ENCODE peak calls at places on chromosomes 1 and 21, in seven cellular contexts. X, F, R, L, K, U and J are unnamed samples.

GRCh38 chr1:115832651-115833050 is 8.3 kb downstream of the NHLH2 start:
- DNase-seq in L (no peak), X (no peak), K (no peak), F (no peak), U (no peak), R (no peak), J (no peak)

GRCh38 chr1:68233202-68233601 is 879 bp upstream of the WLS start:
- DNase-seq in L (no peak), K (no peak), R (no peak), X (no peak), U (no peak), F (no peak), J (no peak)

GRCh38 chr1:93817819-93818569 is 61.0 kb downstream of the DNTTIP2 start:
- DNase-seq in F (no peak), R (no peak), K (no peak), X (no peak), L (peak; percentile 10), U (no peak), J (peak; percentile 39)

GRCh38 chr1:88608139-88608943 is 75.7 kb upstream of the PKN2 start:
- DNase-seq in U (no peak), R (no peak), K (no peak), L (peak; percentile 13), F (no peak), X (no peak), J (no peak)

GRCh38 chr1:105436589-105437259 is 1619.8 kb upstream of the PRMT6 start:
- DNase-seq in X (no peak), F (no peak), R (no peak), K (no peak), U (no peak), L (no peak), J (peak; percentile 45)

GRCh38 chr1:100627018-100627716 is 89.2 kb downstream of the GPR88 start:
- DNase-seq in X (no peak), K (no peak), F (no peak), U (no peak), L (peak; percentile 33), R (no peak), J (no peak)

GRCh38 chr1:9422921-9423505 is 116.3 kb upstream of the SLC25A33 start:
- DNase-seq in X (no peak), R (no peak), U (no peak), K (no peak), L (no peak), F (no peak), J (no peak)

GRCh38 chr1:81187636-81188035 is 613.1 kb upstream of the ADGRL2 start:
- DNase-seq in R (no peak), K (no peak), F (no peak), L (no peak), U (no peak), X (no peak), J (no peak)

GRCh38 chr1:20494609-20495311 is 8.8 kb upstream of the CAMK2N1 start:
- DNase-seq in F (no peak), U (no peak), K (no peak), L (no peak), X (no peak), R (no peak), J (peak; percentile 44)

GRCh38 chr21:31078796-31079195 is 40.5 kb upstream of the KRTAP19-8 start:
- DNase-seq in L (no peak), R (no peak), X (no peak), U (no peak), F (no peak), K (no peak), J (no peak)

GRCh38 chr1:111538343-111539035 is 35.1 kb upstream of the ADORA3 start:
- DNase-seq in K (no peak), X (no peak), L (no peak), F (no peak), R (no peak), U (peak; percentile 47), J (no peak)

GRCh38 chr1:1615256-1616044 is at the start of gene MIB2:
- DNase-seq in R (peak; percentile 95), U (peak; percentile 97), K (peak; percentile 98), F (peak; percentile 96), L (peak; percentile 97), X (peak; percentile 97), J (peak; percentile 98)

GRCh38 chr1:182268659-182269058 is 122.9 kb downstream of the GLUL start:
- DNase-seq in F (no peak), L (peak; percentile 66), R (no peak), X (no peak), K (no peak), U (no peak), J (no peak)

GRCh38 chr1:206479164-206480125 is 9.2 kb downstream of the IKBKE start:
- DNase-seq in K (peak; percentile 74), F (peak; percentile 77), L (peak; percentile 65), U (peak; percentile 69), X (peak; percentile 42), R (peak; percentile 56), J (no peak)

GRCh38 chr1:58884706-58885661 is 101.1 kb upstream of the JUN start:
- DNase-seq in R (peak; percentile 38), K (no peak), U (peak; percentile 90), X (peak; percentile 92), L (peak; percentile 38), F (peak; percentile 86), J (no peak)

GRCh38 chr1:212607206-212607923 is 1.2 kb upstream of the ATF3 start:
- DNase-seq in R (peak; percentile 25), U (peak; percentile 63), F (peak; percentile 65), K (peak; percentile 55), X (peak; percentile 81), L (no peak), J (peak; percentile 83)

GRCh38 chr1:202161151-202162048 is 998 bp upstream of the PTPN7 start:
- DNase-seq in K (no peak), X (no peak), L (peak; percentile 63), F (no peak), U (no peak), R (no peak), J (no peak)

GRCh38 chr1:171141336-171142051 is 43.6 kb upstream of the FMO2 start:
- DNase-seq in L (no peak), U (no peak), K (peak; percentile 65), F (no peak), R (peak; percentile 45), X (no peak), J (peak; percentile 48)

GRCh38 chr1:1123581-1124507 is 8.0 kb upstream of the C1orf159 start:
- DNase-seq in L (peak; percentile 43), X (no peak), F (no peak), U (no peak), R (no peak), K (no peak), J (peak; percentile 25)

GRCh38 chr21:35882791-35883240 is 177.5 kb downstream of the SETD4 start:
- DNase-seq in K (no peak), L (no peak), X (peak; percentile 33), U (no peak), F (peak; percentile 20), R (no peak), J (no peak)

GRCh38 chr1:240947438-240948224 is 335.7 kb upstream of the GREM2 start:
- DNase-seq in X (no peak), U (no peak), F (no peak), R (no peak), L (no peak), K (no peak), J (no peak)

GRCh38 chr1:223035724-223036478 is 107.1 kb downstream of the TLR5 start:
- DNase-seq in K (no peak), R (no peak), X (no peak), F (no peak), L (no peak), U (no peak), J (no peak)

GRCh38 chr1:151988405-151988851 is 5.2 kb downstream of the S100A10 start:
- DNase-seq in F (no peak), K (no peak), R (no peak), X (no peak), U (peak; percentile 53), L (no peak), J (no peak)

GRCh38 chr1:151990856-151991198 is 2.8 kb downstream of the S100A10 start:
- DNase-seq in F (peak; percentile 40), L (no peak), K (peak; percentile 41), U (peak; percentile 87), X (no peak), R (no peak), J (no peak)

GRCh38 chr1:151991663-151992344 is 1.9 kb downstream of the S100A10 start:
- DNase-seq in X (no peak), K (no peak), U (no peak), L (no peak), R (no peak), F (no peak), J (no peak)

GRCh38 chr1:151990058-151990855 is 3.4 kb downstream of the S100A10 start:
- DNase-seq in U (no peak), F (no peak), X (no peak), R (no peak), L (no peak), K (no peak), J (no peak)

GRCh38 chr1:151989131-151989868 is 4.4 kb downstream of the S100A10 start:
- DNase-seq in K (peak; percentile 77), F (no peak), R (peak; percentile 60), U (peak; percentile 84), X (no peak), L (peak; percentile 59), J (peak; percentile 87)
- TF ChIP-seq CTCF in K (no peak), F (no peak), R (no peak), U (no peak), X (no peak), L (no peak), J (no peak)

DNA sequence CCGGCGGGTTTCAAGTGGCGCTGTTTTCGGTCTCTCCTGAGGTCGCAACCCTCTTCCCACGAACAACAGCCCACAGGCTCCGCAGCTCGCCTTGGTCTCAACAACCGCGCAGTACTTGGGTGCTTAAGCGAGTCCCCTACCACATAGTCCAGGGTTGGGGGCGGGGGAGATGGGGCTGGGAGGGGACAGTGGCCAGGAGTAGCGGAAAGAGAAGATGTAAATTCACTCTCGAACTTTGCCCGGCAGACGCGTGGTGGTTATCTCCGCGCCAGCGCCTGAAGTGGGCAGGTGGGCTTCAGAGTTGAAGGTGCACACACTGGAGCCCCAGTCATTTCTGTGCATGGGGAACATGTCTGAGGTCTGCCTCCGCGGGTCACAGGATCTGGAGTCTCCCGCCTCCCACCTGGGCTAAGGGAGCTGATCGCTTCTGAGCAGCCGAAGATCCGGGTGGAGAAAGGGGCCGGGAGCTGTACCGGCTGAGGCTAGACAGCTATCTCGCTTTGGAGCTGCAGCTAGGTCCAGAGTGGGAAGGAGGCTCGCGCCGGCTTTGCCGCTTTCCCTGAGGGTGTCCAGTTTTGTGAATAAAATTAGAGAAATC is 4.3 kb upstream of the FOXD2 start:
- DNase-seq in K (no peak), L (no peak), R (no peak), U (peak; percentile 46), F (no peak), X (no peak), J (no peak)
- H3K27me3 ChIP-seq in K (peaks cover 22% of the 10 kb centered on the region), L (peaks cover 20% of the 10 kb centered on the region), R (peaks cover 99% of the 10 kb centered on the region), U (peaks cover 5% of the 10 kb centered on the region), F (peaks cover 40% of the 10 kb centered on the region), X (no peaks in the 10 kb centered on the region), J (peaks cover 19% of the 10 kb centered on the region)

GRCh38 chr1:235093013-235093618 is 35.5 kb downstream of the TOMM20 start:
- DNase-seq in R (peak; percentile 42), L (peak; percentile 42), X (no peak), U (peak; percentile 68), K (peak; percentile 71), F (no peak), J (peak; percentile 55)
- TF ChIP-seq CTCF in R (no peak), L (no peak), X (no peak), U (no peak), K (peak; percentile 45), F (no peak), J (no peak)

DNA sequence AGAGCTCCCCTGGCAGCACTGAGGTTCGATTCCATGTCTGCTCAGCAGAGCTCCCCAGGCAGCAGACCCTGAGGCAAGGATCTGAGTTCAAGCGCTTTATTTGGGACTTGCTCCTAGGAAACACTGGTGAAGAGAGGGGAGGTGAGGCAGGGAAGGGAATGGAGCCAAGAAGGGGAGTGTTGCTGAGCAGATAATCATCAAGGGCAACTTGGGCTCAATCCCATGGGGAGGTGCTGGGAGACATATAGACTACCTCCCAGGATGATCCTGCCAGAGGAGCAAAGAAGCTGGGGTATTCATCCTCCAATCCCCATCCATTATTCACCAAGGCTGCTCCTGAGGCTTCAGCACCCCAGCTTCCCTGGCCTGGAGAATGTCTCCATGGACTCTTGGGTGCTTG is 47.0 kb downstream of the GRIK3 start:
- DNase-seq in U (no peak), R (no peak), L (no peak), X (no peak), F (no peak), K (no peak), J (no peak)
- H3K27me3 ChIP-seq in U (no peaks in the 10 kb centered on the region), R (peaks cover 40% of the 10 kb centered on the region), L (peaks cover 2% of the 10 kb centered on the region), X (no peaks in the 10 kb centered on the region), F (no peaks in the 10 kb centered on the region), K (no peaks in the 10 kb centered on the region), J (peaks cover 31% of the 10 kb centered on the region)